ENCODE peak calls at places on chromosomes 11 and 22, in six cellular contexts. M is NCI-H748 treated with DMSO at 0.1 percent for 48 hours; F is fibroblast of mammary gland; S is LHCN-M2; X is activated CD4-positive, alpha-beta T cell treated with anti-CD3 and anti-CD28 coated beads, Interleukin-2, amount 10 ng/mL, durations not matched to agents 7 days and 5 days; D is amniotic stem cell. V is an unnamed sample.

GRCh38 chr11:81033779-81034550 is 1593.1 kb upstream of the TENM4 start:
- DNase-seq in M (no peak), F (no peak), S (no peak), X (no peak), D (no peak), V (no peak)

GRCh38 chr11:93221539-93221938 is 23.7 kb upstream of the SLC36A4 start:
- DNase-seq in M (peak; percentile 79), F (no peak), S (no peak), X (no peak), D (no peak), V (no peak)

GRCh38 chr22:41273128-41273527 is 12.9 kb downstream of the RANGAP1 start:
- DNase-seq in M (no peak), F (no peak), S (no peak), X (no peak), D (no peak), V (no peak)

GRCh38 chr11:68403424-68403823 is 57.1 kb upstream of the PPP6R3 start:
- DNase-seq in M (no peak), F (no peak), S (no peak), X (no peak), D (no peak), V (no peak)

GRCh38 chr11:79052539-79052938 is 388.3 kb downstream of the TENM4 start:
- DNase-seq in M (no peak), F (no peak), S (no peak), X (no peak), D (no peak), V (no peak)

GRCh38 chr11:117071344-117071787 is 26.9 kb downstream of the SIK3 start:
- DNase-seq in M (no peak), F (peak; percentile 25), S (peak; percentile 46), X (no peak), D (no peak), V (no peak)

GRCh38 chr11:14578551-14578956 is 58.4 kb upstream of the PSMA1 start:
- DNase-seq in M (peak; percentile 53), F (peak; percentile 24), S (peak; percentile 7), X (peak; percentile 85), D (no peak), V (no peak)

GRCh38 chr22:27962268-27963191 is 43.5 kb upstream of the PITPNB start:
- DNase-seq in M (no peak), F (peak; percentile 7), S (peak; percentile 92), X (no peak), D (no peak), V (no peak)

GRCh38 chr11:86230196-86230813 is 14.2 kb upstream of the EED start:
- DNase-seq in M (no peak), F (no peak), S (no peak), X (no peak), D (no peak), V (no peak)

GRCh38 chr11:59208956-59209355 is 3.8 kb downstream of the MPEG1 start:
- DNase-seq in M (no peak), F (peak; percentile 49), S (no peak), X (no peak), D (no peak), V (no peak)

GRCh38 chr11:22625448-22626287 is at the start of gene FANCF:
- DNase-seq in M (peak; percentile 96), F (peak; percentile 99), S (peak; percentile 98), X (peak; percentile 98), D (peak; percentile 98), V (peak; percentile 97)

GRCh38 chr11:76038608-76039007 is 167.7 kb downstream of the WNT11 start:
- DNase-seq in M (no peak), F (no peak), S (no peak), X (no peak), D (no peak), V (no peak)

GRCh38 chr22:36252754-36253522 is at the start of gene APOL1:
- DNase-seq in M (no peak), F (peak; percentile 59), S (no peak), X (peak; percentile 75), D (no peak), V (peak; percentile 64)

GRCh38 chr11:71305041-71305440 is 52.7 kb upstream of the SHANK2 start:
- DNase-seq in M (no peak), F (no peak), S (no peak), X (no peak), D (no peak), V (no peak)

GRCh38 chr11:14503023-14503422 is 3.4 kb upstream of the COPB1 start:
- DNase-seq in M (no peak), F (no peak), S (no peak), X (no peak), D (no peak), V (no peak)

GRCh38 chr11:120031612-120032600 is 106.0 kb downstream of the TRIM29 start:
- DNase-seq in M (no peak), F (no peak), S (no peak), X (no peak), D (no peak), V (no peak)

GRCh38 chr11:59545179-59546020 is 34.1 kb downstream of the OR4D9 start:
- DNase-seq in M (no peak), F (peak; percentile 90), S (no peak), X (no peak), D (no peak), V (no peak)

GRCh38 chr22:50141891-50142363 is 28.6 kb upstream of the PANX2 start:
- DNase-seq in M (peak; percentile 85), F (no peak), S (no peak), X (no peak), D (no peak), V (no peak)

GRCh38 chr11:65870307-65870658 is 2.3 kb downstream of the EFEMP2 start:
- DNase-seq in M (no peak), F (no peak), S (no peak), X (no peak), D (no peak), V (no peak)

GRCh38 chr11:16763746-16764145 is 25.3 kb downstream of the C11orf58 start:
- DNase-seq in M (no peak), F (no peak), S (no peak), X (no peak), D (no peak), V (no peak)

GRCh38 chr11:125418396-125418795 is 77.7 kb downstream of the FEZ1 start:
- DNase-seq in M (no peak), F (no peak), S (no peak), X (no peak), D (no peak), V (no peak)

GRCh38 chr22:27489265-27489675 is 312.3 kb downstream of the MN1 start:
- DNase-seq in M (no peak), F (peak; percentile 72), S (peak; percentile 61), X (no peak), D (peak; percentile 32), V (no peak)

GRCh38 chr11:72589802-72590761 is 84.1 kb downstream of the PDE2A start:
- DNase-seq in M (no peak), F (peak; percentile 18), S (peak; percentile 12), X (peak; percentile 50), D (no peak), V (no peak)

GRCh38 chr11:61026121-61027031 is 54.9 kb downstream of the CD6 start:
- DNase-seq in M (no peak), F (no peak), S (no peak), X (peak; percentile 82), D (no peak), V (no peak)

V was measured in uterus.